ENCODE peak calls at places on chromosomes 1 and 21, in four cellular contexts. V, P, L and T are unnamed samples.

GRCh38 chr1:33334081-33334552 is 13.2 kb upstream of the A3GALT2 start:
- DNase-seq in V (no peak), P (no peak), L (no peak), T (no peak)

GRCh38 chr1:45785583-45785982 is 17.8 kb upstream of the MAST2 start:
- DNase-seq in V (no peak), P (no peak), L (no peak), T (peak)

GRCh38 chr21:43921979-43922945 is 57.2 kb downstream of the AGPAT3 start:
- DNase-seq in V (peak), P (no peak), L (no peak), T (peak)

GRCh38 chr1:175174702-175175102 is 17.9 kb downstream of the KIAA0040 start:
- DNase-seq in V (no peak), P (no peak), L (no peak), T (no peak)

GRCh38 chr1:33132549-33132948 is 49.3 kb downstream of the TRIM62 start:
- DNase-seq in V (no peak), P (no peak), L (no peak), T (no peak)

GRCh38 chr1:232922475-232922874 is 27.9 kb upstream of the NTPCR start:
- DNase-seq in V (no peak), P (peak), L (peak), T (no peak)

GRCh38 chr1:224205438-224205840 is 22.4 kb downstream of the DEGS1 start:
- DNase-seq in V (no peak), P (peak), L (no peak), T (no peak)

GRCh38 chr1:41426201-41426890 is 58.1 kb downstream of the EDN2 start:
- DNase-seq in V (no peak), P (no peak), L (no peak), T (no peak)

GRCh38 chr1:181133441-181133951 is 45.0 kb downstream of the IER5 start:
- DNase-seq in V (no peak), P (no peak), L (no peak), T (no peak)

GRCh38 chr1:221439734-221440436 is 302.0 kb downstream of the DUSP10 start:
- DNase-seq in V (no peak), P (peak), L (peak), T (no peak)